ENCODE peak calls at places on chromosomes 4 and X, in four cellular contexts. L is A549, B is K562, S is H1. I is an unnamed sample.

GRCh38 chr4:28334221-28334620 is 1473.6 kb downstream of the STIM2 start:
- DNase-seq in L (no peak), B (no peak), S (no peak), I (no peak)

GRCh38 chrX:1336331-1337143 is at the start of gene IL3RA:
- DNase-seq in S (no peak), L (peak; percentile 45), B (no peak), I (peak; percentile 63)

GRCh38 chr4:77044458-77045124 is 31.2 kb downstream of the CCNI start:
- DNase-seq in S (no peak), B (peak; percentile 44), L (peak; percentile 8), I (peak; percentile 67)

GRCh38 chr4:13647012-13647411 is 19.5 kb upstream of the BOD1L1 start:
- DNase-seq in L (no peak), S (no peak), B (no peak), I (no peak)

GRCh38 chr4:13640149-13640671 is 12.7 kb upstream of the BOD1L1 start:
- DNase-seq in B (peak; percentile 7), L (peak; percentile 84), S (no peak), I (no peak)

GRCh38 chrX:39650883-39651282 is 446.9 kb downstream of the BCOR start:
- DNase-seq in B (no peak), L (no peak), S (no peak), I (no peak)

GRCh38 chr4:104416725-104417363 is 77.8 kb downstream of the CXXC4 start:
- DNase-seq in L (no peak), B (no peak), S (no peak), I (no peak)

GRCh38 chr4:70935038-70935437 is 32.9 kb downstream of the MOB1B start:
- DNase-seq in L (no peak), S (no peak), B (peak; percentile 71), I (no peak)

GRCh38 chr4:152118819-152119553 is 358.2 kb upstream of the GATB start:
- DNase-seq in B (no peak), S (no peak), L (no peak), I (no peak)

GRCh38 chr4:180636696-180637095 is 1606.5 kb upstream of the TENM3 start:
- DNase-seq in L (no peak), B (no peak), S (no peak), I (no peak)

GRCh38 chr4:87243426-87244053 is 23.1 kb upstream of the KLHL8 start:
- DNase-seq in B (no peak), S (no peak), L (peak; percentile 36), I (no peak)
- TF ChIP-seq JUN in B (no peak), S (no peak), L (no peak), I (no peak)

GRCh38 chr4:69861756-69862155 is 1.8 kb upstream of the SULT1E1 start:
- DNase-seq in L (no peak), S (no peak), B (no peak), I (no peak)

GRCh38 chr4:69860521-69861298 is 765 bp upstream of the SULT1E1 start:
- DNase-seq in S (no peak), L (no peak), B (no peak), I (no peak)

GRCh38 chr4:69860007-69860406 is at the start of gene SULT1E1:
- DNase-seq in L (no peak), S (no peak), B (no peak), I (peak; percentile 28)

GRCh38 chr4:69858683-69859082 is 1.3 kb downstream of the SULT1E1 start:
- DNase-seq in S (no peak), B (no peak), L (no peak), I (peak; percentile 77)

GRCh38 chr4:69859140-69859539 is 805 bp downstream of the SULT1E1 start:
- DNase-seq in L (no peak), S (no peak), B (no peak), I (no peak)
- TF ChIP-seq JUN in L (no peak), S (no peak), B (no peak), I (no peak)

GRCh38 chr4:8079031-8079885 is 79.4 kb downstream of the ABLIM2 start:
- DNase-seq in S (no peak), L (peak; percentile 20), B (peak; percentile 45), I (peak; percentile 18)
- TF ChIP-seq JUN in S (no peak), L (no peak), B (no peak), I (no peak)

DNA sequence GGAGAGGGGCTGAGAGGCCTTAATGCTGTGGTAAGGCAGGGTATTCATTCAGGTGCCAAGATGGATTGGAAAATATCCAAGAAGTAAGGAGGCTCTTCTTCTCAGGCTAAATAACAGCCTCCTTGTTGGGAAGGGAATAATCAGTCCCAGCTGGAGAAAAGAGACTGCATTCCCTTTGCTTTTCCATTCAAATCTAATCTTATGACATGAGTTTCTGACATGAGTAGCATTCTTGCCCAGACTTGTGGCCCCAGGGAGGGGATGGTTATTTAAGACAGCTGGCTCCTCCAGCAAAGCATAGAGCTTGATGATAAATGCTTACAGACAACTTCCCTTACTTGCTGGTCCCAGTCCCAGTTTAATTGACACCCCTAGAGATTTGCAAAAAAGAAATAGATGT is 98.3 kb downstream of the DCLK2 start:
- DNase-seq in S (no peak), B (no peak), L (no peak), I (no peak)
- TF ChIP-seq JUN in S (no peak), B (no peak), L (no peak), I (no peak)

GRCh38 chr4:155624478-155624877 is 42.2 kb upstream of the GUCY1A1 start:
- DNase-seq in L (no peak), B (no peak), S (no peak), I (no peak)
- TF ChIP-seq JUN in L (no peak), B (no peak), S (no peak), I (no peak)

DNA sequence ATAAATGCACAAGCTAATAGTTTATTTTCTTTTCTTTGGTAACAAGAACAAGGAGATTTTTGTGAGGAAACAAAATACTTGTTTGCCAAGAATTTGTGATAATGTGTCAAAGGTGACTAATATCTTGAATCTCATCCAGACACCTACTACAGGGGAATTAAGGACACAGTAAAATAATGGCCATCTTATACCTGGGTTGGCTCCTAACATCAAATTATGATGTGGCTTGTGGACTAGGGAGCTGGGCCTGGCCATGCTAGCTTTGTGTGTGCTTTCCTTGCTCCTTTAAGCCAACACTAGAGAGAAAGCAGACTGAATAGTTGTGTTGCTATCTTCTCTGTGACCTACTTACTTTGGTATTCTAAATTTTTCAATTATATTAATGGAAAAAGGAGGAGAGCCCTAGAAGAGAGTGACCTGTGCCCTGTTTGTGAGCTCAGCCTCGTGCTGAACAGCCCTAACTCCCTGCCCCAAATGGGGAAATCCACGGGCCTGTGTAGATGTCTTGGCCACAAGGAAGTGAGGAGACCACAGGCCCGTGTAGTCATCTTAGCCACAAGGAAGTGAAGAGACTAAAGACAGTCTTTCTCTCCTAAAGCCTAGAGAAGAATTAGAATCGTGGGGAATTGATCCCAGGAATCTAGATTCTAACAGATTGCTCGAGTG is 23.3 kb downstream of the ARHGAP24 start:
- DNase-seq in B (no peak), L (peak; percentile 79), S (no peak), I (no peak)
- TF ChIP-seq JUN in B (no peak), L (no peak), S (no peak), I (no peak)

DNA sequence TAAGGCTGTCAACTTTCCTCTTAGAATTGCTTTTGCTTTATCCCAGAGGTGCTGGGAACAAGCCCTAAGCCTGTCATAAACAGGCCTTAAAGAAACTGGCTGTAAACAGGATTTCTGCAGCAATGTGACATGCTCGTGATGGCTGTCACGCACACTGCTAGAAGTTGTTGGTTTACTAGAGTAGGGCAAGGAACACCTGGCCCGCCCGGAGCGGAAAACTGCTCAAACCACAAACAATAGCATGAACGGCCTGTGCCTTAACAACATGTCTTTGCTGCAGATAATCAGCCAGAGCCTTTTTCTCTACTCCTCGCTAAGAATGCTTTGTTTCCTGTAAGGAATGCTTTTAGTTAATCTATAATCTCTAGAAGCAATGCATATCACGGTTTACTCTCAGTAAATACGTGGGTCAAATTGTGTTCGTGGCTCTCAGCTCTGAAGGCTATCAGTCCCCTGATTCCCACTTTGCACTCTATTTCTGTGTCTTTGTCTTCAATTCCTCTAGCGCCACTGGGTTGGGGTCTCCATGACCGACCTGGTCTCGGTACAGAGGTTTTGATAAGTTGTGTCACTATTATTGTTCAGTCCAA is 318.3 kb downstream of the GLUD2 start:
- DNase-seq in L (no peak), B (peak; percentile 11), S (no peak), I (no peak)
- TF ChIP-seq JUN in L (no peak), B (no peak), S (no peak), I (no peak)

GRCh38 chr4:25451676-25452075 is 74.6 kb downstream of the ANAPC4 start:
- DNase-seq in L (no peak), S (no peak), B (no peak), I (no peak)

GRCh38 chr4:25450491-25450901 is 73.4 kb downstream of the ANAPC4 start:
- DNase-seq in L (no peak), S (no peak), B (no peak), I (peak; percentile 76)

GRCh38 chr4:25448379-25449109 is 71.5 kb downstream of the ANAPC4 start:
- DNase-seq in L (no peak), S (no peak), B (no peak), I (peak; percentile 25)

GRCh38 chr4:25449688-25450087 is 72.6 kb downstream of the ANAPC4 start:
- DNase-seq in L (no peak), B (no peak), S (no peak), I (no peak)

GRCh38 chr4:25449270-25449669 is 72.2 kb downstream of the ANAPC4 start:
- DNase-seq in L (no peak), S (no peak), B (no peak), I (no peak)
- TF ChIP-seq JUN in L (no peak), S (no peak), B (no peak), I (no peak)

GRCh38 chr4:53508446-53508845 is 82.8 kb downstream of the LNX1 start:
- DNase-seq in B (peak; percentile 9), S (no peak), L (peak; percentile 10), I (no peak)
- TF ChIP-seq JUN in B (no peak), S (no peak), L (no peak), I (no peak)